ENCODE peak calls at places on chromosomes 5 and 9, in five cellular contexts. C is lower lobe of right lung, Q is germinal center, F is GM12865, G is HCT116. K is an unnamed sample.

GRCh38 chr5:143033535-143034260 is 263.5 kb downstream of the ARHGAP26 start:
- DNase-seq in G (peak), F (no peak), C (no peak), Q (no peak), K (no peak)

GRCh38 chr5:74099538-74099937 is 473.5 kb downstream of the ARHGEF28 start:
- DNase-seq in Q (no peak), G (no peak), C (no peak), F (no peak), K (no peak)

GRCh38 chr5:168777651-168778050 is 198.5 kb upstream of the PANK3 start:
- DNase-seq in F (no peak), Q (no peak), G (no peak), C (no peak), K (no peak)

GRCh38 chr9:2662496-2662895 is 40.9 kb downstream of the VLDLR start:
- DNase-seq in Q (no peak), C (no peak), G (no peak), F (no peak), K (no peak)

GRCh38 chr5:135207866-135208265 is 173.8 kb upstream of the PITX1 start:
- DNase-seq in G (no peak), Q (no peak), C (no peak), F (no peak), K (no peak)

GRCh38 chr9:93262537-93263310 is 78.8 kb downstream of the WNK2 start:
- DNase-seq in Q (no peak), C (peak), F (no peak), G (no peak), K (no peak)

GRCh38 chr5:2889946-2890475 is 138.5 kb upstream of the IRX2 start:
- DNase-seq in Q (no peak), F (no peak), G (no peak), C (no peak), K (no peak)

GRCh38 chr5:15807861-15808260 is 307.9 kb downstream of the FBXL7 start:
- DNase-seq in G (no peak), F (no peak), Q (no peak), C (no peak), K (no peak)

GRCh38 chr5:134435525-134435924 is 23.8 kb upstream of the CDKN2AIPNL start:
- DNase-seq in C (no peak), G (peak), Q (no peak), F (no peak), K (no peak)

K was measured in SK-N-MC.